ENCODE peak calls at places on chromosome 4, in eight cellular contexts. K is body of pancreas, O is hepatocyte, A is astrocyte, V is fibroblast of lung, D is IMR-90, T is tibial artery, I is tibial nerve. J is an unnamed sample.

GRCh38 chr4:99816611-99817309 is at the start of gene DAPP1:
- DNase-seq in I (no peak), T (peak; percentile 31), D (no peak), K (peak; percentile 12), V (no peak), O (peak; percentile 19), A (no peak), J (no peak)

GRCh38 chr4:74631338-74631737 is 163.0 kb downstream of the BTC start:
- DNase-seq in A (no peak), I (no peak), V (no peak), T (no peak), K (no peak), O (no peak), D (no peak), J (no peak)

GRCh38 chr4:121789960-121790829 is 10.9 kb upstream of the EXOSC9 start:
- DNase-seq in O (no peak), A (peak; percentile 84), V (peak; percentile 89), D (peak; percentile 86), K (no peak), T (no peak), I (no peak), J (peak; percentile 76)

GRCh38 chr4:30757357-30757756 is 37.2 kb downstream of the PCDH7 start:
- DNase-seq in I (no peak), T (no peak), O (peak; percentile 62), A (peak; percentile 98), D (peak; percentile 92), K (no peak), V (peak; percentile 98), J (peak; percentile 77)

GRCh38 chr4:153207561-153207960 is 3.3 kb downstream of the TRIM2 start:
- DNase-seq in T (no peak), K (peak; percentile 66), I (no peak), O (peak; percentile 67), A (no peak), D (peak; percentile 24), V (no peak), J (no peak)

GRCh38 chr4:166174717-166175510 is 301.9 kb downstream of the TLL1 start:
- DNase-seq in T (no peak), V (peak; percentile 45), A (peak; percentile 27), I (no peak), O (no peak), D (no peak), K (no peak), J (peak; percentile 72)

GRCh38 chr4:1164956-1165545 is 7.3 kb downstream of the SPON2 start:
- DNase-seq in K (no peak), V (no peak), I (no peak), A (no peak), D (no peak), T (peak; percentile 19), O (no peak), J (no peak)

GRCh38 chr4:183099537-183100297 is 660 bp downstream of the WWC2 start:
- DNase-seq in K (peak; percentile 65), D (no peak), O (peak; percentile 73), V (no peak), I (no peak), T (peak; percentile 22), A (no peak), J (peak; percentile 39)

GRCh38 chr4:154528866-154529265 is 21.3 kb downstream of the PLRG1 start:
- DNase-seq in O (no peak), T (no peak), I (no peak), A (no peak), V (peak; percentile 9), D (no peak), K (no peak), J (peak; percentile 7)

GRCh38 chr4:18938343-18939109 is 917.0 kb upstream of the LCORL start:
- DNase-seq in I (no peak), T (no peak), V (peak; percentile 28), O (no peak), D (no peak), K (no peak), A (peak; percentile 10), J (no peak)

GRCh38 chr4:39497909-39498723 is 29.1 kb downstream of the UGDH start:
- DNase-seq in A (no peak), I (no peak), K (no peak), V (no peak), D (no peak), T (no peak), O (no peak), J (no peak)

GRCh38 chr4:94332983-94333590 is 9.5 kb downstream of the HPGDS start:
- DNase-seq in V (no peak), I (no peak), O (peak; percentile 23), D (no peak), A (no peak), T (no peak), K (no peak), J (no peak)

GRCh38 chr4:54954656-54955388 is 170.6 kb downstream of the KDR start:
- DNase-seq in T (no peak), A (no peak), O (no peak), D (no peak), K (no peak), I (no peak), V (no peak), J (no peak)

GRCh38 chr4:12924253-12924652 is 559.9 kb downstream of the RAB28 start:
- DNase-seq in D (no peak), T (no peak), V (no peak), K (no peak), A (no peak), I (no peak), O (no peak), J (no peak)

GRCh38 chr4:110622841-110623709 is at the start of gene PITX2:
- DNase-seq in O (peak; percentile 98), A (peak; percentile 65), I (no peak), K (peak; percentile 71), T (no peak), V (peak; percentile 83), D (peak; percentile 95), J (no peak)

GRCh38 chr4:185634066-185634652 is 98.9 kb upstream of the PDLIM3 start:
- DNase-seq in T (no peak), A (no peak), I (no peak), V (no peak), O (no peak), D (peak; percentile 7), K (no peak), J (peak; percentile 19)

GRCh38 chr4:188596027-188596426 is 456.8 kb downstream of the TRIML1 start:
- DNase-seq in K (no peak), O (no peak), I (no peak), V (no peak), D (peak; percentile 44), A (no peak), T (no peak), J (no peak)

GRCh38 chr4:85932371-85933305 is 427.2 kb downstream of the MAPK10 start:
- DNase-seq in D (no peak), O (no peak), T (no peak), I (no peak), A (peak; percentile 69), V (peak; percentile 72), K (no peak), J (peak; percentile 4)

GRCh38 chr4:189090174-189090814 is 850.4 kb upstream of the FRG1 start:
- DNase-seq in T (no peak), K (no peak), V (no peak), I (no peak), A (no peak), D (peak; percentile 45), O (peak; percentile 13), J (peak; percentile 16)

GRCh38 chr4:26345541-26345940 is 24.7 kb downstream of the RBPJ start:
- DNase-seq in O (no peak), K (no peak), I (no peak), D (no peak), A (no peak), V (no peak), T (no peak), J (no peak)
- H3K27ac ChIP-seq in O (no peak overlapping the region), K (peak overlapping the region; percentile 39), I (no peak overlapping the region), D (no peak overlapping the region), A (no peak overlapping the region), V (peak overlapping the region; percentile 30), T (no peak overlapping the region), J (no peak overlapping the region)

GRCh38 chr4:177367336-177367735 is 57.7 kb downstream of the NEIL3 start:
- DNase-seq in T (no peak), V (peak; percentile 72), K (no peak), D (peak; percentile 52), O (no peak), I (no peak), A (peak; percentile 71), J (no peak)
- TF ChIP-seq CTCF in T (no peak), V (peak; percentile 8), K (no peak), D (peak; percentile 16), O (no peak), I (no peak), A (peak; percentile 18), J (peak; percentile 28)

DNA sequence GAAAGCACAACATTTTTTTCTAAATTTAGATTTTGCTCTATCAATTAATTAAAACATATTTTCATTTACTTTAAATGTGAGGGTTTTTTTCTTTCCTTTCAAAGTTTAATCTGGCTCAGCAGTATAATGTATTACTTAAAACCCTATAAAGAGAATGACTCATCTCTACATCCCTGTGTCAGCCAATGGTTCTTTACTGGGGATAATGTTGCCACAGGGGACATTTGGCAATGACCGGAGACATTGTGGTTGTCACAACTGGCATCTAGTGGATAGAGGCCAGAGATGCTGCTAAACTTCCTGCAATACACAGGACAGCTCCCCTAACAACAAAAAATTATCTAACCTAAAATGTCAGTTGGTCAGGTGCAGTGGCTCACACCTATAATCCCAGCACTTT is 53.8 kb downstream of the SYNPO2 start:
- DNase-seq in D (peak; percentile 13), T (no peak), O (no peak), K (no peak), V (no peak), A (no peak), I (no peak), J (peak; percentile 74)
- H3K4me1 ChIP-seq in D (peaks cover 4% of the 10 kb centered on the region), T (peaks cover 94% of the 10 kb centered on the region), O (no peaks in the 10 kb centered on the region), K (no peaks in the 10 kb centered on the region), V (peaks cover 5% of the 10 kb centered on the region), A (peaks cover 4% of the 10 kb centered on the region), I (no peaks in the 10 kb centered on the region), J (peaks cover 17% of the 10 kb centered on the region)

GRCh38 chr4:157075811-157076577 is at the start of gene GLRB:
- DNase-seq in T (peak; percentile 19), V (peak; percentile 43), A (no peak), O (peak; percentile 71), I (no peak), D (peak; percentile 11), K (peak; percentile 61), J (peak; percentile 52)

GRCh38 chr4:157075401-157075800 is 549 bp upstream of the GLRB start:
- DNase-seq in T (no peak), A (no peak), I (no peak), D (no peak), O (no peak), K (no peak), V (no peak), J (no peak)

GRCh38 chr4:157079441-157079840 is 3.5 kb downstream of the GLRB start:
- DNase-seq in K (no peak), A (no peak), O (no peak), T (no peak), I (no peak), V (no peak), D (no peak), J (no peak)

GRCh38 chr4:157080605-157081004 is 4.7 kb downstream of the GLRB start:
- DNase-seq in V (no peak), D (peak; percentile 46), K (no peak), A (no peak), I (no peak), O (no peak), T (no peak), J (no peak)

DNA sequence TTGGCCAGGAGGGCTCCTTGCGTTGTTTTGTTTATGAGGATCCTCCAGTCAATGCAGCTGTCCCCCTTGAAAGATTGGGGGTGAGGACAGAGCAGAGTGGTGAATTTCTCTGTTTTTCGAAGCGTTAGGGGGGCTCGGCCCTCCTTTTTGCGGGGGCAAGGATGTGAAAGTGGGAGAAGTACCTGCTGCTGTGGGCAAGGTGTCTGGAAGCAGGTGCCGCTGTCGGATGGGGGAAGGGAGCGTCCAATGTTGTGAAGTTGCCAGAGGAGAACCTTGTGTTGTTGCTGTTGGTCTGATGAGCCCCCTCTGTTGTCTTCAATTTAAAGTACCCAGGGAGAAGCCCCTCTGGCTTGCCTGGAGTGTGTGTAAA is 613 bp downstream of the GLRB start:
- DNase-seq in A (no peak), D (no peak), K (peak; percentile 70), O (peak; percentile 30), V (no peak), T (no peak), I (no peak), J (peak; percentile 12)
- H3K27ac ChIP-seq in A (no peak overlapping the region), D (no peak overlapping the region), K (peak overlapping the region; percentile 76), O (no peak overlapping the region), V (no peak overlapping the region), T (peak overlapping the region; percentile 61), I (no peak overlapping the region), J (peak overlapping the region; percentile 71)